ENCODE peak calls at places on chromosomes 12 and 14, in six cellular contexts. O is HEK293T; A is NCI-H1694; Y is CD8-positive, alpha-beta T cell; E is suprapubic skin; C is stimulated activated CD4-positive, alpha-beta T cell treated with anti-CD3 and anti-CD28 coated beads, Interleukin-4, amount 100 ng/mL, for 24 hours. B is an unnamed sample.

GRCh38 chr12:94615284-94616216 is 34.8 kb downstream of the TMCC3 start:
- DNase-seq in O (peak; percentile 19), A (peak; percentile 9), Y (no peak), E (no peak), C (no peak), B (no peak)

GRCh38 chr12:98646165-98646764 is 1.2 kb downstream of the APAF1 start:
- DNase-seq in O (peak; percentile 16), A (no peak), Y (no peak), E (no peak), C (peak; percentile 4), B (peak; percentile 1)

GRCh38 chr12:32533971-32534590 is 134.7 kb downstream of the FGD4 start:
- DNase-seq in O (peak; percentile 58), A (no peak), Y (no peak), E (no peak), C (no peak), B (peak; percentile 75)

GRCh38 chr12:68636268-68636667 is 25.6 kb downstream of the RAP1B start:
- DNase-seq in O (no peak), A (no peak), Y (no peak), E (no peak), C (no peak), B (no peak)

GRCh38 chr12:7374423-7375144 is 69.4 kb downstream of the CD163L1 start:
- DNase-seq in O (peak; percentile 67), A (peak; percentile 66), Y (no peak), E (no peak), C (no peak), B (peak; percentile 3)

GRCh38 chr12:57722716-57723629 is 15.6 kb downstream of the AGAP2 start:
- DNase-seq in O (no peak), A (peak; percentile 30), Y (no peak), E (no peak), C (no peak), B (no peak)

GRCh38 chr12:132404435-132404855 is 75.1 kb upstream of the GALNT9 start:
- DNase-seq in O (no peak), A (no peak), Y (no peak), E (no peak), C (no peak), B (no peak)

GRCh38 chr14:87992349-87992719 is 648 bp downstream of the GALC start:
- DNase-seq in O (no peak), A (no peak), Y (no peak), E (no peak), C (no peak), B (no peak)

GRCh38 chr12:10212623-10213131 is at the start of gene GABARAPL1:
- DNase-seq in O (peak; percentile 77), A (no peak), Y (peak; percentile 88), E (peak; percentile 93), C (peak; percentile 75), B (peak; percentile 90)

B was measured in B cell.